ENCODE peak calls at places on chromosomes 7 and 10, in seven cellular contexts. Q, T, E, Z, V, K and P are unnamed samples. For H3K4me1, the result is how much of the 10 kb centered on the place peaks cover.

GRCh38 chr10:95315509-95315908 is 24.7 kb upstream of the PDLIM1 start:
- DNase-seq in Q (no peak), Z (no peak), K (no peak), V (no peak), T (no peak), E (no peak), P (no peak)

GRCh38 chr7:108037748-108038147 is 34.8 kb upstream of the LAMB1 start:
- DNase-seq in E (no peak), T (no peak), K (no peak), Z (no peak), Q (no peak), V (no peak), P (no peak)

GRCh38 chr7:127151379-127151778 is 101.4 kb downstream of the GRM8 start:
- DNase-seq in K (no peak), E (no peak), T (no peak), Q (no peak), Z (no peak), V (no peak), P (no peak)

GRCh38 chr7:106652092-106652491 is 8.9 kb downstream of the CCDC71L start:
- DNase-seq in Z (no peak), E (no peak), K (no peak), V (no peak), Q (no peak), T (no peak), P (no peak)

GRCh38 chr10:77798940-77799339 is 127.6 kb downstream of the DLG5 start:
- DNase-seq in E (no peak), K (no peak), T (no peak), Q (peak), Z (no peak), V (no peak), P (no peak)

GRCh38 chr10:103598654-103599115 is 105.2 kb downstream of the NEURL1 start:
- DNase-seq in T (peak), Z (peak), V (peak), K (peak), E (peak), Q (peak), P (no peak)

GRCh38 chr10:132664883-132665282 is 121.1 kb downstream of the NKX6-2 start:
- DNase-seq in Z (no peak), V (no peak), Q (no peak), E (no peak), K (no peak), T (no peak), P (no peak)

GRCh38 chr10:114653926-114654325 is 4.1 kb downstream of the ABLIM1 start:
- DNase-seq in K (no peak), Q (no peak), V (no peak), E (no peak), Z (no peak), T (no peak), P (peak)

GRCh38 chr10:21954132-21954531 is 49.4 kb downstream of the DNAJC1 start:
- DNase-seq in E (no peak), V (no peak), K (no peak), T (no peak), Z (no peak), Q (no peak), P (no peak)

GRCh38 chr10:71021402-71021801 is 133.0 kb upstream of the PCBD1 start:
- DNase-seq in E (no peak), V (no peak), Q (no peak), K (no peak), T (no peak), Z (no peak), P (no peak)

GRCh38 chr10:127845756-127846155 is 47.0 kb downstream of the CLRN3 start:
- DNase-seq in Z (no peak), E (no peak), V (no peak), Q (no peak), K (no peak), T (no peak), P (no peak)

GRCh38 chr7:134939136-134939535 is 47.2 kb upstream of the AGBL3 start:
- DNase-seq in K (no peak), E (no peak), T (no peak), Z (no peak), V (no peak), Q (no peak), P (no peak)

GRCh38 chr7:13593854-13594253 is 395.6 kb downstream of the ETV1 start:
- DNase-seq in Q (no peak), E (no peak), V (no peak), Z (no peak), T (no peak), K (no peak), P (no peak)

GRCh38 chr10:77919713-77920108 is 6.8 kb downstream of the DLG5 start:
- DNase-seq in Q (peak), T (no peak), V (peak), Z (no peak), E (peak), K (no peak), P (no peak)

GRCh38 chr10:18618995-18619394 is 32.4 kb downstream of the NSUN6 start:
- DNase-seq in T (no peak), Q (no peak), K (no peak), E (no peak), V (no peak), Z (no peak), P (peak)

GRCh38 chr10:61785410-61786105 is 115.9 kb upstream of the ARID5B start:
- DNase-seq in Z (no peak), V (no peak), T (no peak), K (no peak), E (no peak), Q (no peak), P (no peak)

GRCh38 chr7:158821173-158822021 is 7.9 kb downstream of the ESYT2 start:
- DNase-seq in T (no peak), V (peak), Q (peak), Z (peak), K (no peak), E (peak), P (no peak)

GRCh38 chr7:14936530-14936929 is 34.0 kb upstream of the DGKB start:
- DNase-seq in K (peak), Z (no peak), T (no peak), V (no peak), E (peak), Q (peak), P (no peak)

GRCh38 chr7:151245360-151246160 is 2.9 kb downstream of the SMARCD3 start:
- DNase-seq in E (no peak), Z (no peak), Q (no peak), T (no peak), V (no peak), K (no peak), P (no peak)

GRCh38 chr7:51617691-51618090 is 301.1 kb upstream of the COBL start:
- DNase-seq in E (no peak), T (no peak), K (no peak), V (no peak), Z (no peak), Q (no peak), P (no peak)

GRCh38 chr7:2462731-2463130 is 13.5 kb downstream of the GRIFIN start:
- DNase-seq in Z (no peak), T (no peak), V (no peak), K (no peak), E (no peak), Q (no peak), P (no peak)

GRCh38 chr7:117682681-117683385 is 190.4 kb downstream of the CTTNBP2 start:
- DNase-seq in V (no peak), Q (peak), K (peak), T (peak), Z (no peak), E (peak), P (no peak)

GRCh38 chr10:74855027-74855426 is 28.6 kb downstream of the KAT6B start:
- DNase-seq in Z (no peak), K (no peak), E (no peak), V (no peak), T (no peak), Q (no peak), P (no peak)

GRCh38 chr10:106872176-106872575 is 292.3 kb downstream of the SORCS1 start:
- DNase-seq in K (no peak), E (no peak), T (no peak), V (no peak), Q (no peak), Z (no peak), P (no peak)

GRCh38 chr10:86648706-86649426 is 5.5 kb upstream of the OPN4 start:
- DNase-seq in E (peak), T (peak), K (peak), V (no peak), Q (peak), Z (no peak), P (no peak)

GRCh38 chr10:51046668-51047067 is 27.6 kb upstream of the PRKG1 start:
- DNase-seq in E (no peak), Z (no peak), V (no peak), T (no peak), Q (no peak), K (no peak), P (no peak)

GRCh38 chr7:91946549-91946948 is 5.9 kb downstream of the AKAP9 start:
- DNase-seq in Z (no peak), E (no peak), Q (no peak), T (no peak), K (no peak), V (no peak), P (no peak)

GRCh38 chr7:37738338-37738737 is 54.8 kb downstream of the GPR141 start:
- DNase-seq in K (no peak), Z (no peak), E (no peak), T (no peak), Q (no peak), V (no peak), P (no peak)

GRCh38 chr10:65611592-65611991 is 1314.2 kb upstream of the LRRTM3 start:
- DNase-seq in T (no peak), E (no peak), V (no peak), Q (peak), K (no peak), Z (no peak), P (no peak)

GRCh38 chr7:77866791-77867190 is 68.2 kb downstream of the PHTF2 start:
- DNase-seq in V (peak), Q (peak), T (no peak), Z (no peak), E (peak), K (no peak), P (no peak)

GRCh38 chr10:391304-391703 is 256.0 kb downstream of the ZMYND11 start:
- DNase-seq in K (no peak), Q (no peak), V (no peak), Z (no peak), E (no peak), T (no peak), P (no peak)

GRCh38 chr7:50787825-50788224 is 5.1 kb upstream of the GRB10 start:
- DNase-seq in Q (no peak), K (no peak), V (no peak), Z (no peak), T (no peak), E (no peak), P (no peak)

GRCh38 chr10:119377905-119378736 is 164.4 kb downstream of the RGS10 start:
- DNase-seq in K (no peak), E (no peak), V (no peak), T (peak), Z (no peak), Q (no peak), P (peak)

GRCh38 chr7:90824386-90825307 is 228.5 kb downstream of the CDK14 start:
- DNase-seq in K (no peak), E (no peak), V (no peak), T (no peak), Z (no peak), Q (peak), P (no peak)

GRCh38 chr10:130960531-130960930 is 351.0 kb downstream of the TCERG1L start:
- DNase-seq in V (no peak), Q (no peak), T (no peak), E (no peak), Z (no peak), K (no peak), P (no peak)

GRCh38 chr10:74681917-74682627 is 144.3 kb upstream of the KAT6B start:
- DNase-seq in T (no peak), V (no peak), K (no peak), Z (no peak), E (no peak), Q (peak), P (no peak)

GRCh38 chr7:119219663-119220062 is 995.2 kb downstream of the ANKRD7 start:
- DNase-seq in Q (no peak), E (no peak), V (no peak), Z (no peak), K (no peak), T (no peak), P (no peak)

GRCh38 chr10:133464582-133465031 is 10.9 kb downstream of the SCART1 start:
- DNase-seq in K (no peak), Q (no peak), Z (no peak), V (no peak), E (no peak), T (no peak), P (no peak)

GRCh38 chr7:47782022-47782421 is 166.2 kb downstream of the PKD1L1 start:
- DNase-seq in Q (peak), T (no peak), E (no peak), Z (no peak), V (no peak), K (no peak), P (no peak)

GRCh38 chr7:47778153-47778661 is 170.1 kb downstream of the PKD1L1 start:
- DNase-seq in T (no peak), V (peak), Q (no peak), Z (no peak), E (peak), K (no peak), P (no peak)

GRCh38 chr7:47777531-47778152 is 170.6 kb downstream of the PKD1L1 start:
- DNase-seq in E (no peak), Z (no peak), V (no peak), T (no peak), K (no peak), Q (no peak), P (no peak)

GRCh38 chr7:47780555-47780954 is 167.7 kb downstream of the PKD1L1 start:
- DNase-seq in Q (no peak), V (peak), K (no peak), Z (no peak), T (no peak), E (no peak), P (no peak)

DNA sequence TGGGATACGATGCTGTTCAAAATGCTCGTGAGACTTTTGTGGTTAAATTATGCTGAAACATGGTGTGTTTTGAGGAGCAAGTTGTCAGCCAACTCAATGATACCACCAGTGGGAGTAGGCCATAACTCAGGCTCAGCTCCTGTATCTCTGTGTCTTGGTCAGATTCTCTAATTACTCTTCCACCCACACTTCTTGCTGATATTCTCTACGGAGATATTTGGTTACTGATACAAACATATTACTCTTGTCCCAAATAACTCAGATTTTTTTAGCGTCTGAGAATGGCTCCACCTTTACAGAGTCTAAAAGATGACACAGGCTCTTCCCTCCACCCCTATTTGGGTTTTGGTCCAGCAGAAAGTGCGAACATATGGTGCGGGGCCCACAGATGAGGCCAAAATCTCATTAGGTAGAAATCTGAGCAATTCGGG is 168.9 kb downstream of the PKD1L1 start:
- DNase-seq in K (no peak), Q (no peak), E (no peak), V (no peak), T (no peak), Z (no peak), P (no peak)
- H3K4me1 ChIP-seq in K (under half), Q (under half), E (half or more), V (half or more), T (under half), Z (under half), P (under half)

GRCh38 chr7:94907420-94908203 is at the start of gene PPP1R9A:
- DNase-seq in K (peak), T (peak), Q (no peak), V (peak), E (peak), Z (peak), P (peak)
- TF ChIP-seq CTCF in K (no peak), T (peak), Q (peak), V (peak), E (peak), Z (peak), P (peak)

DNA sequence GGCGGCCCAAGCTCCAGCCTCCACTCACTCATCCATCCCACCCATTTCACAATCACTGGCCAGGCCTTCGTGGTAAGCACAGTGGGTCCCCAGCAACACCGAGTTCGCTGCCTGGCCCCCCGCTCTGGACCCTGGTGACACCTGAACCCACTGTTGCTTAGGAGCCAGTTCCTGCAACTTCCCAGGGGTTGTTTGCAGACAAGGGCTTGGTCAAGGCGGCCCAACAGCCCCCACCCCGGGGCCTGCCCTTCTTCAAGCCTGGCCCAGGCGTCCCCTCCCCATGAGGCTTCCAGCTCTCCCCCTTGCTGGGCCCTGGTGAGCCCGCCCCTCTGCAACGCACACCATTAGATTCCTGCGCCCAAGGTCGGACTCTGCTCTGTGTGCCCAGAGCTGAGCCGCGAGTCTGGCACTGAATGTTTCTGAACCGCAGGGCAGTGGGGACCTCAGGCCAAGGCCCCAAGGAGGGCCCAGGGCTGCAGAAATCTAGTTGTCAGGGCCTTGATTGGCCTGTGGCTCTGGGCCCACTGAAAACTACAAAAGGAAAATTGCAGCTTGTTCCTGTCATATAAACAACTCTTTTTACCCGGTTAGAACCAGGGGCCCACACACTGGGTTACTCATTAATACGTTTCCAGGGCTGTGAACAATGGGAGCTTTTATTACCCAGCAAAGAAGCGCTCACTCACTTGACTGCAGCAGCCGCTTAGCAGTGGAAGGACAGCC is 2.1 kb upstream of the COX19 start:
- DNase-seq in Q (peak), E (peak), K (no peak), T (peak), V (peak), Z (no peak), P (no peak)
- TF ChIP-seq POLR2A in Q (no peak), E (no peak), K (no peak), T (no peak), V (peak), Z (no peak), P (no peak)

DNA sequence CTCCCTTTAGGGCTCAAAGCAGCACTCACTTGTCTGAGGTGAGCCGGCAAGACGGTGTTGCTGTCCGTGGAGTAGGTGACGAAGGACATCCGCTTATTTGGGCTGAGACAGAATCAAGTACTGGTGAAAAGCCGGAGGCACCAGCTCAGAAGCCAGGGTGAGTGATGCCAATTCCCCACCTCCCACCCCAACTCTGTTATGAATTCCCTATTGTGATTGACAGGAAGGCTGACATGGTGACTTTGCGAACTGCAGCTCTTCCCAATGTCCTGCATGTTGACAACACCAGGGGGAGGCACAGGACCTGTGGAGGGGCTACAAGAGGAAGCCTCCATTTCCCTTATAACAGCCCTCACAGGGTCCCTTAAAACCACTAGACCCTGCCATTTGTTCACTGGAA is 52.3 kb upstream of the MSMB start:
- DNase-seq in K (no peak), Z (no peak), T (no peak), Q (no peak), E (no peak), V (no peak), P (no peak)
- H3K4me1 ChIP-seq in K (under half), Z (under half), T (under half), Q (under half), E (under half), V (half or more), P (under half)

GRCh38 chr10:15744217-15744865 is 24.6 kb upstream of the ITGA8 start:
- DNase-seq in Q (peak), V (peak), K (peak), E (peak), T (peak), Z (peak), P (no peak)
- TF ChIP-seq CTCF in Q (peak), V (peak), K (peak), E (peak), T (peak), Z (peak), P (peak)

DNA sequence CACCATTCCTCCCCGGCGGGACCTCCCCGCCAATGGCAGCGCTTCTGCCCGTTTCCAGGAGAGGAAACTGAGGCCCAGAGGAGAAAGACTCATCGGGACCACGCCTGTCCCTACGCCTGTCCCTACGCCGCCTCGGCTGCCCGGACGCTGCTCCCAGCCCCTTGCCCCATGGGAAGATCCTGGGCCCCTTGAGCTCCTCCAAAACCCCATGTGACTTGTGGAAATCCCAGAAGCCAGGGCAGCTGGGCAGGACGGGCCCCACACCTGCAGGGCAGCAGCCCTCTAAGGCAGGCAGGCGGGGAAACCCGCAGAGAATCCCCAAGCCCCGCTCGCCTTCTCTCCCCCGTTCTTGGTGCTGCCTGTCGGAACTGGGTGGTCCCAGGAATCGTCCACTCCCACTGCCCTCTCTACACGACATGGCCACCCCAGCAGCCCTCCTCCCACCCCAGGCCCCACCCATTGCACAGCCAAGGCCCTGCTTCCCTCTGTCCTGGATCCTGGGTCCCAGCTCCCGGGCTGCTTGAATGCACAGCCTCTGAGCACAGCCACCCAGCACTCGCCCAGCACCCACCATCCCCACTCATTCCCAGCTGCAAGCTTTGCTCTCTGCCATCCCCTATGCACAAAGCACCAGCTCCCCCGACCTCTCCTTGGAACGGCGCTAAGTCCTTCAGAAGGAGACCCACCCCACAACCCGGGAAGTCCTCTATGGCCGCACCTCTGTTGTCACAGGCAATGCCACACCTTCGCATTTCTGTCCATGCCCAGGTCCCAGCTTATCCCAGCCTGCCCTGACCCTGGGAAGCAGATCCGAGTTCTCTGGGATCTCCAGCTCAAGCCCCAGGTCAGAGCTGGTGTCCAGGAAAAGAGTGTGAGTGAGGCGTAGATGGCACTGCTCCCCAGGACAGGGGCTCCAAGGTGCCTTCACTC is 50.6 kb downstream of the SLC29A4 start:
- DNase-seq in V (no peak), K (peak), T (no peak), E (no peak), Q (no peak), Z (no peak), P (no peak)
- TF ChIP-seq POLR2A in V (no peak), K (no peak), T (no peak), E (no peak), Q (no peak), Z (no peak), P (no peak)

GRCh38 chr10:124697443-124697836 is 46.7 kb downstream of the FAM53B start:
- DNase-seq in E (no peak), Z (no peak), K (no peak), Q (no peak), T (no peak), V (no peak), P (no peak)
- H3K4me1 ChIP-seq in E (under half), Z (under half), K (under half), Q (under half), T (half or more), V (under half), P (half or more)